ENCODE peak calls at places on chromosomes 4 and X, in eight cellular contexts. K is testis, P is GM12891, N is IMR-90, Y is tibial nerve, A is breast epithelium, F is uterus, U is NB4. E is an unnamed sample.

GRCh38 chrX:148133099-148133725 is 152.1 kb downstream of the FMR1NB start:
- DNase-seq in K (no peak), P (no peak), N (no peak), Y (no peak), A (no peak), F (no peak), U (peak), E (no peak)

GRCh38 chr4:1862055-1862911 is 6.3 kb upstream of the LETM1 start:
- DNase-seq in K (no peak), P (peak), N (no peak), Y (no peak), A (no peak), F (no peak), U (no peak), E (no peak)

GRCh38 chr4:7101692-7102515 is 34.0 kb upstream of the GRPEL1 start:
- DNase-seq in K (peak), P (peak), N (peak), Y (peak), A (peak), F (peak), U (peak), E (peak)

GRCh38 chr4:168886361-168886760 is 123.7 kb downstream of the CBR4 start:
- DNase-seq in K (no peak), P (no peak), N (peak), Y (no peak), A (no peak), F (no peak), U (no peak), E (no peak)

GRCh38 chr4:142840516-142841123 is 5.5 kb downstream of the INPP4B start:
- DNase-seq in K (no peak), P (no peak), N (peak), Y (no peak), A (no peak), F (no peak), U (peak), E (no peak)

GRCh38 chr4:94439606-94440005 is 12.1 kb upstream of the PDLIM5 start:
- DNase-seq in K (no peak), P (no peak), N (no peak), Y (no peak), A (no peak), F (no peak), U (no peak), E (no peak)

GRCh38 chrX:103879339-103879738 is 47.3 kb upstream of the RAB9B start:
- DNase-seq in K (peak), P (no peak), N (peak), Y (no peak), A (no peak), F (no peak), U (no peak), E (peak)

GRCh38 chr4:128825226-128825625 is 15.7 kb downstream of the JADE1 start:
- DNase-seq in K (no peak), P (no peak), N (no peak), Y (no peak), A (no peak), F (no peak), U (no peak), E (no peak)

GRCh38 chr4:175807596-175807995 is 4.5 kb downstream of the GPM6A start:
- DNase-seq in K (no peak), P (no peak), N (no peak), Y (no peak), A (no peak), F (no peak), U (no peak), E (no peak)

GRCh38 chrX:71543316-71543715 is 10.4 kb downstream of the OGT start:
- DNase-seq in K (no peak), P (no peak), N (peak), Y (no peak), A (no peak), F (no peak), U (no peak), E (no peak)

GRCh38 chrX:37409278-37409677 is 60.1 kb downstream of the PRRG1 start:
- DNase-seq in K (no peak), P (no peak), N (no peak), Y (no peak), A (no peak), F (no peak), U (no peak), E (no peak)

GRCh38 chr4:19947349-19947748 is 304.4 kb upstream of the SLIT2 start:
- DNase-seq in K (no peak), P (no peak), N (peak), Y (no peak), A (no peak), F (no peak), U (no peak), E (no peak)

GRCh38 chr4:127846061-127846460 is 34.6 kb upstream of the PLK4 start:
- DNase-seq in K (no peak), P (no peak), N (no peak), Y (no peak), A (no peak), F (no peak), U (no peak), E (no peak)

GRCh38 chrX:1435241-1435900 is 17.3 kb downstream of the ASMTL start:
- DNase-seq in K (peak), P (no peak), N (no peak), Y (no peak), A (peak), F (no peak), U (no peak), E (no peak)

GRCh38 chr4:156838761-156839160 is 132.8 kb downstream of the PDGFC start:
- DNase-seq in K (no peak), P (no peak), N (peak), Y (no peak), A (no peak), F (no peak), U (no peak), E (no peak)

GRCh38 chr4:85707591-85707990 is 232.6 kb downstream of the ARHGAP24 start:
- DNase-seq in K (no peak), P (no peak), N (no peak), Y (no peak), A (no peak), F (no peak), U (no peak), E (no peak)

GRCh38 chr4:8293131-8293975 is 23.8 kb downstream of the HTRA3 start:
- DNase-seq in K (no peak), P (no peak), N (no peak), Y (no peak), A (no peak), F (no peak), U (no peak), E (no peak)

GRCh38 chr4:36360755-36361154 is 79.3 kb downstream of the DTHD1 start:
- DNase-seq in K (no peak), P (no peak), N (no peak), Y (no peak), A (no peak), F (no peak), U (no peak), E (no peak)

GRCh38 chr4:70902577-70903281 is 560 bp downstream of the MOB1B start:
- DNase-seq in K (no peak), P (peak), N (peak), Y (no peak), A (no peak), F (no peak), U (peak), E (peak)

GRCh38 chrX:102745513-102746133 is 25.1 kb downstream of the GPRASP3 start:
- DNase-seq in K (peak), P (no peak), N (no peak), Y (no peak), A (no peak), F (peak), U (no peak), E (no peak)

GRCh38 chr4:109301691-109302365 is 630 bp downstream of the COL25A1 start:
- DNase-seq in K (no peak), P (peak), N (no peak), Y (no peak), A (no peak), F (no peak), U (no peak), E (no peak)

GRCh38 chr4:72567821-72568620 is 1.0 kb downstream of the ADAMTS3 start:
- DNase-seq in K (peak), P (peak), N (peak), Y (peak), A (peak), F (peak), U (peak), E (peak)

GRCh38 chr4:165330071-165330470 is 2.6 kb downstream of the MSMO1 start:
- DNase-seq in K (no peak), P (no peak), N (no peak), Y (no peak), A (no peak), F (no peak), U (no peak), E (no peak)

GRCh38 chr4:183960021-183960420 is 54.9 kb downstream of the STOX2 start:
- DNase-seq in K (peak), P (no peak), N (peak), Y (peak), A (no peak), F (peak), U (peak), E (peak)

GRCh38 chr4:126364290-126364978 is 1049.7 kb downstream of the FAT4 start:
- DNase-seq in K (no peak), P (no peak), N (peak), Y (no peak), A (no peak), F (no peak), U (no peak), E (no peak)

GRCh38 chr4:73844806-73845205 is 8.3 kb upstream of the PF4V1 start:
- DNase-seq in K (no peak), P (no peak), N (no peak), Y (no peak), A (no peak), F (no peak), U (peak), E (no peak)

GRCh38 chr4:145484240-145484846 is 2.7 kb downstream of the SMAD1 start:
- DNase-seq in K (no peak), P (no peak), N (no peak), Y (no peak), A (no peak), F (no peak), U (no peak), E (no peak)

GRCh38 chr4:160831165-160831922 is 1332.5 kb downstream of the FSTL5 start:
- DNase-seq in K (no peak), P (no peak), N (no peak), Y (no peak), A (no peak), F (no peak), U (no peak), E (no peak)

GRCh38 chrX:149491812-149492211 is 13.3 kb downstream of the IDS start:
- DNase-seq in K (no peak), P (no peak), N (no peak), Y (no peak), A (no peak), F (no peak), U (no peak), E (no peak)

GRCh38 chrX:153727108-153727931 is 2.7 kb downstream of the ABCD1 start:
- DNase-seq in K (peak), P (no peak), N (no peak), Y (peak), A (no peak), F (no peak), U (peak), E (peak)

GRCh38 chrX:147376601-147377387 is 534.9 kb upstream of the FMR1 start:
- DNase-seq in K (peak), P (no peak), N (no peak), Y (no peak), A (no peak), F (no peak), U (no peak), E (no peak)

GRCh38 chr4:155900402-155900801 is 3.1 kb upstream of the TDO2 start:
- DNase-seq in K (no peak), P (no peak), N (peak), Y (no peak), A (no peak), F (no peak), U (no peak), E (no peak)

GRCh38 chr4:107619731-107620130 is 100.3 kb downstream of the PAPSS1 start:
- DNase-seq in K (no peak), P (no peak), N (no peak), Y (no peak), A (no peak), F (no peak), U (no peak), E (no peak)

GRCh38 chr4:113153529-113154101 is 104.2 kb downstream of the ANK2 start:
- DNase-seq in K (no peak), P (no peak), N (no peak), Y (no peak), A (no peak), F (no peak), U (peak), E (no peak)

GRCh38 chr4:17063870-17064269 is 165.4 kb upstream of the LDB2 start:
- DNase-seq in K (no peak), P (no peak), N (peak), Y (no peak), A (no peak), F (no peak), U (no peak), E (no peak)

GRCh38 chr4:188934320-188934975 is 795.2 kb downstream of the TRIML1 start:
- DNase-seq in K (no peak), P (no peak), N (peak), Y (no peak), A (no peak), F (no peak), U (no peak), E (no peak)

GRCh38 chrX:101164766-101165590 is 54.6 kb upstream of the DRP2 start:
- DNase-seq in K (no peak), P (no peak), N (peak), Y (no peak), A (no peak), F (no peak), U (no peak), E (no peak)

GRCh38 chr4:67401902-67402301 is 143.4 kb downstream of the CENPC start:
- DNase-seq in K (no peak), P (no peak), N (no peak), Y (no peak), A (no peak), F (no peak), U (no peak), E (no peak)

GRCh38 chr4:67397931-67398330 is 147.4 kb downstream of the CENPC start:
- DNase-seq in K (no peak), P (no peak), N (no peak), Y (no peak), A (no peak), F (no peak), U (no peak), E (no peak)

GRCh38 chr4:67403342-67403741 is 142.0 kb downstream of the CENPC start:
- DNase-seq in K (no peak), P (no peak), N (no peak), Y (no peak), A (no peak), F (no peak), U (no peak), E (no peak)
- TF ChIP-seq POLR2A in K (no peak), P (no peak), N (no peak), Y (no peak), A (no peak), F (no peak), U (no peak), E (no peak)

GRCh38 chrX:70433848-70434351 is 10.7 kb upstream of the DLG3 start:
- DNase-seq in K (peak), P (peak), N (peak), Y (peak), A (peak), F (peak), U (peak), E (peak)
- TF ChIP-seq POLR2A in K (no peak), P (no peak), N (no peak), Y (no peak), A (no peak), F (no peak), U (no peak), E (no peak)

GRCh38 chrX:15674899-15675489 is 10.4 kb upstream of the CLTRN start:
- DNase-seq in K (peak), P (peak), N (peak), Y (peak), A (peak), F (peak), U (peak), E (peak)
- TF ChIP-seq POLR2A in K (no peak), P (peak), N (peak), Y (peak), A (peak), F (peak), U (peak), E (peak)

DNA sequence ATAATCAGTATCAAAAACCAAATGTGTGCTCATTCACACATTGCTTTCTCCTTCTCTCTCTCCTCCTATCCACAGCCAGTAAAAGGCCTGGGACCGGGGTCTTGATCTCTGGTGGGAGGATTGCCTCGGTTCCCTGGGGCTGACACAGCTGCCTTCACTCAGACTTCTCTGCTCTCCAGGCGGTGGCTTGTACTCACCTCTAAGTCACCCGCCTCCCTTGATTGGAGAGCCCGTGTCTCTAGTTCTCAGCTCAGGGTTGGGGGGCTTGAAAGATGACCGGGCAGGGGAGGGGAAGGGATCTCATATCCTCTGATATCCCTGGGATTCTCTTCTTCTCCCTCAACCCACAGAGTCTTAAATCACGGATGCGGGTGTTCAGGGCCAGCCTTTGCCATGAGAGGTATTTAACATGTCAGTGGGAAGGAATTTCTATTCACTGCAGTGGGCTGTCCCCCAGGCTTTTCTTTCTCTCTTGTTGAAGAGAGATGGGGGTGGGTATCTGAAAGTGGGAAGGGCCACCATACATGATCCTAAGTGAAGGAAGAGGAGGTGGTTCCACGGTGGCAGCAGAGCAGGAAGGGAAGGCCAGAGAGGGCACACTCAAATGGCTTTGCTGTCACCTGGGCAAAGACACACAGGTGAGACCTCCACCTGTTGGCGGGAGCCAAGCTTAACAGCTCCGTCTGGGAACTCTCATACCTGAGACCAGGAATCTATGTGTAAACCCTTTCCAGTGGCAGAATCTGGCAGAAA is 49.1 kb downstream of the RHOH start:
- DNase-seq in K (no peak), P (no peak), N (no peak), Y (no peak), A (no peak), F (no peak), U (no peak), E (no peak)
- TF ChIP-seq POLR2A in K (no peak), P (peak), N (no peak), Y (no peak), A (no peak), F (no peak), U (no peak), E (no peak)

GRCh38 chr4:38661371-38661770 is 2.6 kb upstream of the KLF3 start:
- DNase-seq in K (no peak), P (no peak), N (no peak), Y (no peak), A (no peak), F (no peak), U (no peak), E (no peak)

GRCh38 chr4:38663021-38663800 is 788 bp upstream of the KLF3 start:
- DNase-seq in K (peak), P (peak), N (no peak), Y (peak), A (peak), F (peak), U (peak), E (no peak)

GRCh38 chr4:38665846-38666490 is 2.0 kb downstream of the KLF3 start:
- DNase-seq in K (no peak), P (no peak), N (no peak), Y (no peak), A (no peak), F (no peak), U (no peak), E (no peak)

GRCh38 chr4:38664704-38665401 is 854 bp downstream of the KLF3 start:
- DNase-seq in K (peak), P (no peak), N (peak), Y (peak), A (peak), F (peak), U (peak), E (no peak)

GRCh38 chr4:38663801-38664703 is at the start of gene KLF3:
- DNase-seq in K (peak), P (peak), N (peak), Y (peak), A (peak), F (peak), U (peak), E (peak)
- TF ChIP-seq POLR2A in K (no peak), P (no peak), N (peak), Y (peak), A (no peak), F (peak), U (peak), E (peak)

DNA sequence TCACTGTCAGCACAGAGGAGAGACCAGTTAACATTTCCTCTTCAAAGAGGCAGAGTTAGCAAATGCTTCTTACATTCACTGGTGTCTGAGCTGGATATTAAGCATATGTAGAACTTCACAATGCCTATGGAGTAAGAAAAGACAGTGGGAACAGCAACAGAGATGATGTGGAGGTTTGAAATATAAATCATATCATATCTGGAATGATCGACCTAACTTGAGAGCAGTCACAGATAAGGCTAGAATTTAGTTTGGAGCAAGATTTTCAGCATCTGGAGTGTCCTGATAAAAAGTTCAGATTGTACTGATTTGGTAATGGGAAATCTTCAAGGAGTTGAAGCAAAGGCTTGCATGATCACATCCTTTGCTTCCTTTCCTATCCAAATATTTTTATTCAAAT is 90.5 kb upstream of the ANKRD50 start:
- DNase-seq in K (no peak), P (no peak), N (no peak), Y (no peak), A (no peak), F (no peak), U (no peak), E (no peak)
- TF ChIP-seq POLR2A in K (no peak), P (no peak), N (no peak), Y (no peak), A (no peak), F (no peak), U (no peak), E (no peak)

GRCh38 chr4:150080875-150081274 is 2.6 kb downstream of the DCLK2 start:
- DNase-seq in K (no peak), P (no peak), N (peak), Y (no peak), A (no peak), F (no peak), U (no peak), E (no peak)

GRCh38 chr4:150082241-150082640 is 4.0 kb downstream of the DCLK2 start:
- DNase-seq in K (no peak), P (peak), N (no peak), Y (no peak), A (no peak), F (no peak), U (no peak), E (no peak)

GRCh38 chr4:150080335-150080734 is 2.1 kb downstream of the DCLK2 start:
- DNase-seq in K (no peak), P (no peak), N (peak), Y (no peak), A (no peak), F (no peak), U (no peak), E (peak)

GRCh38 chr4:150078996-150079581 is 844 bp downstream of the DCLK2 start:
- DNase-seq in K (peak), P (peak), N (peak), Y (peak), A (peak), F (peak), U (no peak), E (no peak)

GRCh38 chr4:150078041-150078995 is at the start of gene DCLK2:
- DNase-seq in K (peak), P (peak), N (peak), Y (peak), A (peak), F (peak), U (peak), E (peak)
- TF ChIP-seq POLR2A in K (no peak), P (no peak), N (peak), Y (peak), A (no peak), F (no peak), U (no peak), E (peak)

GRCh38 chr4:88891636-88892035 is 165.3 kb downstream of the FAM13A start:
- DNase-seq in K (no peak), P (no peak), N (no peak), Y (no peak), A (no peak), F (no peak), U (no peak), E (no peak)
- TF ChIP-seq POLR2A in K (no peak), P (no peak), N (no peak), Y (no peak), A (no peak), F (no peak), U (no peak), E (no peak)